ENCODE peak calls at places on chromosomes 13 and 19, in seven cellular contexts. One of them, this sample, is unnamed.
A peak's percentile ranks its signal among the peaks of the same experiment; 100 is the strongest.

GRCh38 chr19:48858984-48859710 is 9.3 kb downstream of the PLEKHA4 start:
- DNase-seq in endothelial cell: no peak
- DNase-seq in heart right ventricle: no peak
- DNase-seq in foreskin fibroblast: no peak
- DNase-seq in activated CD4-positive, alpha-beta memory T cell treated with anti-CD3 and anti-CD28 coated beads, Interleukin-2, amount 10 ng/mL, durations not matched to agents 7 days and 5 days: peak; percentile 84
- DNase-seq in stomach: no peak
- DNase-seq in GM13976: peak; percentile 83
- DNase-seq in this sample: no peak

GRCh38 chr13:26772531-26772930 is 11.9 kb upstream of the GPR12 start:
- DNase-seq in stomach: no peak
- DNase-seq in GM13976: no peak
- DNase-seq in heart right ventricle: no peak
- DNase-seq in activated CD4-positive, alpha-beta memory T cell treated with anti-CD3 and anti-CD28 coated beads, Interleukin-2, amount 10 ng/mL, durations not matched to agents 7 days and 5 days: no peak
- DNase-seq in foreskin fibroblast: no peak
- DNase-seq in endothelial cell: no peak
- DNase-seq in this sample: no peak

GRCh38 chr19:8307400-8307964 is 676 bp downstream of the CD320 start:
- DNase-seq in GM13976: no peak
- DNase-seq in heart right ventricle: no peak
- DNase-seq in foreskin fibroblast: no peak
- DNase-seq in endothelial cell: peak; percentile 11
- DNase-seq in stomach: peak; percentile 25
- DNase-seq in activated CD4-positive, alpha-beta memory T cell treated with anti-CD3 and anti-CD28 coated beads, Interleukin-2, amount 10 ng/mL, durations not matched to agents 7 days and 5 days: no peak
- DNase-seq in this sample: peak; percentile 28

GRCh38 chr19:47781590-47782318 is 3.3 kb downstream of the SELENOW start:
- DNase-seq in GM13976: no peak
- DNase-seq in stomach: peak; percentile 35
- DNase-seq in foreskin fibroblast: no peak
- DNase-seq in endothelial cell: no peak
- DNase-seq in activated CD4-positive, alpha-beta memory T cell treated with anti-CD3 and anti-CD28 coated beads, Interleukin-2, amount 10 ng/mL, durations not matched to agents 7 days and 5 days: no peak
- DNase-seq in heart right ventricle: peak; percentile 69
- DNase-seq in this sample: no peak

GRCh38 chr13:67023088-67023893 is 206.8 kb downstream of the PCDH9 start:
- DNase-seq in GM13976: no peak
- DNase-seq in foreskin fibroblast: peak; percentile 50
- DNase-seq in heart right ventricle: no peak
- DNase-seq in endothelial cell: peak; percentile 9
- DNase-seq in stomach: no peak
- DNase-seq in activated CD4-positive, alpha-beta memory T cell treated with anti-CD3 and anti-CD28 coated beads, Interleukin-2, amount 10 ng/mL, durations not matched to agents 7 days and 5 days: no peak
- DNase-seq in this sample: peak; percentile 64

GRCh38 chr13:101811881-101812280 is 359.4 kb downstream of the ITGBL1 start:
- DNase-seq in GM13976: no peak
- DNase-seq in foreskin fibroblast: no peak
- DNase-seq in endothelial cell: no peak
- DNase-seq in stomach: no peak
- DNase-seq in activated CD4-positive, alpha-beta memory T cell treated with anti-CD3 and anti-CD28 coated beads, Interleukin-2, amount 10 ng/mL, durations not matched to agents 7 days and 5 days: no peak
- DNase-seq in heart right ventricle: no peak
- DNase-seq in this sample: no peak

GRCh38 chr13:82636119-82636518 is 1246.2 kb downstream of the SLITRK1 start:
- DNase-seq in heart right ventricle: no peak
- DNase-seq in stomach: no peak
- DNase-seq in foreskin fibroblast: peak; percentile 3
- DNase-seq in GM13976: no peak
- DNase-seq in activated CD4-positive, alpha-beta memory T cell treated with anti-CD3 and anti-CD28 coated beads, Interleukin-2, amount 10 ng/mL, durations not matched to agents 7 days and 5 days: no peak
- DNase-seq in endothelial cell: no peak
- DNase-seq in this sample: no peak

GRCh38 chr19:16628984-16629691 is 1.1 kb upstream of the MED26 start:
- DNase-seq in foreskin fibroblast: peak; percentile 69
- DNase-seq in stomach: peak; percentile 48
- DNase-seq in endothelial cell: no peak
- DNase-seq in GM13976: no peak
- DNase-seq in heart right ventricle: peak; percentile 65
- DNase-seq in activated CD4-positive, alpha-beta memory T cell treated with anti-CD3 and anti-CD28 coated beads, Interleukin-2, amount 10 ng/mL, durations not matched to agents 7 days and 5 days: no peak
- DNase-seq in this sample: no peak

GRCh38 chr19:40210919-40211318 is 7.3 kb downstream of the TTC9B start:
- DNase-seq in GM13976: no peak
- DNase-seq in stomach: no peak
- DNase-seq in activated CD4-positive, alpha-beta memory T cell treated with anti-CD3 and anti-CD28 coated beads, Interleukin-2, amount 10 ng/mL, durations not matched to agents 7 days and 5 days: no peak
- DNase-seq in heart right ventricle: no peak
- DNase-seq in endothelial cell: no peak
- DNase-seq in foreskin fibroblast: no peak
- DNase-seq in this sample: no peak

GRCh38 chr19:800360-801029 is 3.2 kb downstream of the PTBP1 start:
- DNase-seq in activated CD4-positive, alpha-beta memory T cell treated with anti-CD3 and anti-CD28 coated beads, Interleukin-2, amount 10 ng/mL, durations not matched to agents 7 days and 5 days: no peak
- DNase-seq in heart right ventricle: no peak
- DNase-seq in endothelial cell: no peak
- DNase-seq in GM13976: no peak
- DNase-seq in foreskin fibroblast: no peak
- DNase-seq in stomach: peak; percentile 69
- DNase-seq in this sample: no peak

GRCh38 chr19:38849746-38850230 is at the start of gene HNRNPL:
- DNase-seq in heart right ventricle: no peak
- DNase-seq in stomach: peak; percentile 99
- DNase-seq in GM13976: peak; percentile 94
- DNase-seq in activated CD4-positive, alpha-beta memory T cell treated with anti-CD3 and anti-CD28 coated beads, Interleukin-2, amount 10 ng/mL, durations not matched to agents 7 days and 5 days: peak; percentile 99
- DNase-seq in foreskin fibroblast: no peak
- DNase-seq in endothelial cell: peak; percentile 99
- DNase-seq in this sample: no peak

GRCh38 chr13:113148407-113148806 is 10.0 kb upstream of the PROZ start:
- DNase-seq in stomach: no peak
- DNase-seq in heart right ventricle: no peak
- DNase-seq in foreskin fibroblast: no peak
- DNase-seq in endothelial cell: no peak
- DNase-seq in GM13976: no peak
- DNase-seq in activated CD4-positive, alpha-beta memory T cell treated with anti-CD3 and anti-CD28 coated beads, Interleukin-2, amount 10 ng/mL, durations not matched to agents 7 days and 5 days: no peak
- DNase-seq in this sample: no peak

GRCh38 chr13:36006347-36006746 is 124.8 kb downstream of the DCLK1 start:
- DNase-seq in activated CD4-positive, alpha-beta memory T cell treated with anti-CD3 and anti-CD28 coated beads, Interleukin-2, amount 10 ng/mL, durations not matched to agents 7 days and 5 days: no peak
- DNase-seq in heart right ventricle: no peak
- DNase-seq in endothelial cell: no peak
- DNase-seq in GM13976: no peak
- DNase-seq in foreskin fibroblast: no peak
- DNase-seq in stomach: no peak
- DNase-seq in this sample: peak; percentile 48

GRCh38 chr19:8596168-8596567 is 14.3 kb downstream of the ADAMTS10 start:
- DNase-seq in heart right ventricle: no peak
- DNase-seq in activated CD4-positive, alpha-beta memory T cell treated with anti-CD3 and anti-CD28 coated beads, Interleukin-2, amount 10 ng/mL, durations not matched to agents 7 days and 5 days: no peak
- DNase-seq in GM13976: no peak
- DNase-seq in endothelial cell: no peak
- DNase-seq in foreskin fibroblast: no peak
- DNase-seq in stomach: no peak
- DNase-seq in this sample: no peak

GRCh38 chr13:35978607-35979316 is 152.4 kb downstream of the DCLK1 start:
- DNase-seq in activated CD4-positive, alpha-beta memory T cell treated with anti-CD3 and anti-CD28 coated beads, Interleukin-2, amount 10 ng/mL, durations not matched to agents 7 days and 5 days: no peak
- DNase-seq in GM13976: peak; percentile 56
- DNase-seq in heart right ventricle: peak; percentile 57
- DNase-seq in foreskin fibroblast: peak; percentile 41
- DNase-seq in endothelial cell: peak; percentile 58
- DNase-seq in stomach: no peak
- DNase-seq in this sample: peak; percentile 28

GRCh38 chr19:43290568-43291359 is 21.4 kb upstream of the PSG9 start:
- DNase-seq in heart right ventricle: no peak
- DNase-seq in foreskin fibroblast: no peak
- DNase-seq in stomach: no peak
- DNase-seq in endothelial cell: peak; percentile 18
- DNase-seq in GM13976: no peak
- DNase-seq in activated CD4-positive, alpha-beta memory T cell treated with anti-CD3 and anti-CD28 coated beads, Interleukin-2, amount 10 ng/mL, durations not matched to agents 7 days and 5 days: no peak
- DNase-seq in this sample: no peak

GRCh38 chr13:91058066-91058465 is 289.4 kb upstream of the MIR17HG start:
- DNase-seq in GM13976: no peak
- DNase-seq in activated CD4-positive, alpha-beta memory T cell treated with anti-CD3 and anti-CD28 coated beads, Interleukin-2, amount 10 ng/mL, durations not matched to agents 7 days and 5 days: no peak
- DNase-seq in heart right ventricle: no peak
- DNase-seq in foreskin fibroblast: no peak
- DNase-seq in endothelial cell: no peak
- DNase-seq in stomach: no peak
- DNase-seq in this sample: no peak

GRCh38 chr19:13839193-13839937 is 37.6 kb upstream of the NANOS3 start:
- DNase-seq in GM13976: peak; percentile 91
- DNase-seq in stomach: peak; percentile 89
- DNase-seq in endothelial cell: no peak
- DNase-seq in foreskin fibroblast: peak; percentile 87
- DNase-seq in activated CD4-positive, alpha-beta memory T cell treated with anti-CD3 and anti-CD28 coated beads, Interleukin-2, amount 10 ng/mL, durations not matched to agents 7 days and 5 days: peak; percentile 89
- DNase-seq in heart right ventricle: peak; percentile 94
- DNase-seq in this sample: no peak

GRCh38 chr13:96075953-96076543 is 13.9 kb upstream of the HS6ST3 start:
- DNase-seq in GM13976: no peak
- DNase-seq in endothelial cell: no peak
- DNase-seq in stomach: no peak
- DNase-seq in foreskin fibroblast: peak; percentile 10
- DNase-seq in heart right ventricle: no peak
- DNase-seq in activated CD4-positive, alpha-beta memory T cell treated with anti-CD3 and anti-CD28 coated beads, Interleukin-2, amount 10 ng/mL, durations not matched to agents 7 days and 5 days: no peak
- DNase-seq in this sample: no peak

GRCh38 chr19:34269968-34270621 is 15.7 kb downstream of the GARRE1 start:
- DNase-seq in GM13976: peak; percentile 53
- DNase-seq in activated CD4-positive, alpha-beta memory T cell treated with anti-CD3 and anti-CD28 coated beads, Interleukin-2, amount 10 ng/mL, durations not matched to agents 7 days and 5 days: peak; percentile 76
- DNase-seq in foreskin fibroblast: peak; percentile 68
- DNase-seq in heart right ventricle: peak; percentile 79
- DNase-seq in stomach: peak; percentile 40
- DNase-seq in endothelial cell: peak; percentile 54
- DNase-seq in this sample: no peak

GRCh38 chr19:18470153-18470552 is 32.2 kb upstream of the ISYNA1 start:
- DNase-seq in endothelial cell: peak; percentile 44
- DNase-seq in heart right ventricle: no peak
- DNase-seq in activated CD4-positive, alpha-beta memory T cell treated with anti-CD3 and anti-CD28 coated beads, Interleukin-2, amount 10 ng/mL, durations not matched to agents 7 days and 5 days: peak; percentile 42
- DNase-seq in GM13976: peak; percentile 74
- DNase-seq in stomach: no peak
- DNase-seq in foreskin fibroblast: no peak
- DNase-seq in this sample: no peak

GRCh38 chr19:49850487-49851342 is at the start of gene PTOV1:
- DNase-seq in heart right ventricle: peak; percentile 92
- DNase-seq in GM13976: peak; percentile 98
- DNase-seq in stomach: peak; percentile 94
- DNase-seq in endothelial cell: peak; percentile 92
- DNase-seq in foreskin fibroblast: peak; percentile 89
- DNase-seq in activated CD4-positive, alpha-beta memory T cell treated with anti-CD3 and anti-CD28 coated beads, Interleukin-2, amount 10 ng/mL, durations not matched to agents 7 days and 5 days: peak; percentile 90
- DNase-seq in this sample: peak; percentile 86

GRCh38 chr13:40350283-40350992 is 316.0 kb downstream of the FOXO1 start:
- DNase-seq in activated CD4-positive, alpha-beta memory T cell treated with anti-CD3 and anti-CD28 coated beads, Interleukin-2, amount 10 ng/mL, durations not matched to agents 7 days and 5 days: no peak
- DNase-seq in foreskin fibroblast: peak; percentile 39
- DNase-seq in GM13976: no peak
- DNase-seq in heart right ventricle: no peak
- DNase-seq in stomach: no peak
- DNase-seq in endothelial cell: no peak
- DNase-seq in this sample: no peak

This sample was measured in NCI-H345.